ENCODE peak calls at places on chromosomes 13 and 19, in nine cellular contexts. G is fibroblast of lung; J is T-helper 2 cell; Q is NAMALWA; Z is frontal cortex; H is stimulated activated effector memory CD8-positive, alpha-beta T cell treated with anti-CD3 and anti-CD28 coated beads, Interleukin-12 subunit alpha, Interleukin-12 subunit beta, amount 100 ng/mL, for 72 hours; O is A549; C is MCF 10A; I is left ventricle myocardium inferior. P is an unnamed sample.

GRCh38 chr19:12913871-12914690 is 5.0 kb downstream of the SYCE2 start:
- DNase-seq in Z (no peak), O (no peak), C (no peak), I (no peak), Q (no peak), G (peak), J (peak), H (peak), P (no peak)

GRCh38 chr13:24271611-24272451 is 37.5 kb upstream of the C1QTNF9 start:
- DNase-seq in C (peak), J (peak), Z (peak), H (peak), Q (peak), G (peak), I (peak), O (no peak), P (peak)

GRCh38 chr13:24151864-24152263 is 8.7 kb upstream of the SPATA13 start:
- DNase-seq in C (no peak), Q (no peak), I (no peak), G (no peak), J (no peak), O (no peak), H (no peak), Z (no peak), P (no peak)

GRCh38 chr13:97853550-97853949 is 99.9 kb upstream of the IPO5 start:
- DNase-seq in O (no peak), J (no peak), G (peak), H (no peak), C (no peak), Z (no peak), Q (no peak), I (no peak), P (no peak)

GRCh38 chr19:47157455-47158321 is 27.1 kb downstream of the SAE1 start:
- DNase-seq in I (peak), H (no peak), Q (peak), Z (no peak), O (no peak), C (no peak), J (no peak), G (peak), P (peak)

GRCh38 chr13:35496761-35497386 is 20.4 kb upstream of the MAB21L1 start:
- DNase-seq in O (no peak), J (no peak), H (no peak), I (no peak), Z (no peak), Q (peak), G (no peak), C (no peak), P (no peak)

GRCh38 chr13:110340812-110341444 is 33.8 kb downstream of the COL4A2 start:
- DNase-seq in J (no peak), H (peak), I (peak), Q (no peak), O (no peak), G (peak), Z (no peak), C (no peak), P (peak)

GRCh38 chr13:41590122-41590521 is 132.8 kb downstream of the RGCC start:
- DNase-seq in C (no peak), O (no peak), H (no peak), I (no peak), Q (no peak), J (no peak), G (no peak), Z (no peak), P (no peak)

GRCh38 chr19:34667349-34668076 is 9.4 kb downstream of the SCGB2B2 start:
- DNase-seq in Q (peak), Z (no peak), C (peak), H (no peak), G (peak), J (no peak), I (no peak), O (no peak), P (no peak)

GRCh38 chr19:34960940-34961679 is 2.9 kb downstream of the ZNF792 start:
- DNase-seq in I (no peak), Q (no peak), C (no peak), Z (no peak), O (no peak), J (no peak), G (no peak), H (no peak), P (no peak)

GRCh38 chr19:34508540-34508939 is 27.0 kb downstream of the WTIP start:
- DNase-seq in J (no peak), I (no peak), C (no peak), G (no peak), Z (no peak), O (no peak), Q (no peak), H (no peak), P (no peak)

GRCh38 chr19:40398417-40399056 is 8.6 kb upstream of the HIPK4 start:
- DNase-seq in G (peak), I (peak), Q (peak), O (no peak), C (no peak), H (no peak), Z (no peak), J (peak), P (no peak)

GRCh38 chr13:30410705-30411125 is 11.6 kb upstream of the UBE2L5 start:
- DNase-seq in C (no peak), I (no peak), J (no peak), H (no peak), Z (no peak), Q (no peak), G (peak), O (no peak), P (no peak)

GRCh38 chr19:52734340-52734892 is 428 bp downstream of the ZNF611 start:
- DNase-seq in O (no peak), Q (no peak), G (peak), J (no peak), Z (no peak), I (peak), H (peak), C (peak), P (peak)

GRCh38 chr19:4059931-4060620 is 6.6 kb downstream of the ZBTB7A start:
- DNase-seq in O (no peak), J (peak), Q (no peak), C (peak), H (peak), Z (no peak), I (peak), G (no peak), P (peak)

GRCh38 chr19:2246014-2246620 is 3.0 kb upstream of the AMH start:
- DNase-seq in J (no peak), H (no peak), C (no peak), Q (no peak), Z (no peak), I (no peak), O (no peak), G (no peak), P (no peak)

GRCh38 chr13:38641164-38641948 is 45.5 kb upstream of the FREM2 start:
- DNase-seq in O (no peak), Z (no peak), J (no peak), Q (no peak), G (no peak), I (no peak), C (peak), H (no peak), P (no peak)

GRCh38 chr19:18311495-18311894 is 11.4 kb downstream of the LSM4 start:
- DNase-seq in H (no peak), J (no peak), Z (no peak), I (no peak), C (no peak), G (no peak), Q (no peak), O (no peak), P (no peak)

GRCh38 chr19:45676851-45677263 is 8.8 kb downstream of the GIPR start:
- DNase-seq in H (peak), Q (no peak), O (no peak), C (no peak), I (no peak), Z (peak), J (peak), G (no peak), P (no peak)

GRCh38 chr19:47230122-47230920 is 678 bp downstream of the BBC3 start:
- DNase-seq in C (peak), O (no peak), Z (peak), G (peak), I (peak), J (peak), Q (peak), H (peak), P (peak)

GRCh38 chr13:28047784-28048388 is 52.5 kb downstream of the FLT3 start:
- DNase-seq in G (peak), C (no peak), H (no peak), Q (peak), I (no peak), O (peak), Z (no peak), J (no peak), P (no peak)

GRCh38 chr19:54462713-54463530 is 656 bp downstream of the LENG9 start:
- DNase-seq in Z (peak), G (peak), C (peak), I (peak), Q (no peak), J (peak), H (peak), O (no peak), P (peak)

GRCh38 chr19:10552596-10553053 is 8.9 kb downstream of the ATG4D start:
- DNase-seq in I (no peak), O (peak), C (peak), J (no peak), G (peak), H (no peak), Q (peak), Z (peak), P (no peak)

GRCh38 chr19:40144151-40144550 is 47.1 kb upstream of the MAP3K10 start:
- DNase-seq in H (peak), G (no peak), Z (no peak), Q (peak), C (no peak), I (no peak), O (no peak), J (no peak), P (no peak)

GRCh38 chr19:52345162-52345561 is 9.1 kb downstream of the ZNF610 start:
- DNase-seq in Z (no peak), Q (no peak), C (no peak), I (no peak), H (no peak), J (no peak), O (no peak), G (no peak), P (no peak)

GRCh38 chr13:31195616-31196015 is 4.2 kb upstream of the B3GLCT start:
- DNase-seq in C (no peak), H (no peak), G (no peak), Z (no peak), I (no peak), J (no peak), Q (no peak), O (no peak), P (no peak)

GRCh38 chr13:39016789-39017188 is 21.1 kb downstream of the PROSER1 start:
- DNase-seq in O (peak), H (no peak), Z (no peak), Q (peak), G (no peak), C (peak), I (no peak), J (no peak), P (no peak)

GRCh38 chr19:29315566-29315965 is 102.6 kb upstream of the UQCRFS1 start:
- DNase-seq in C (no peak), Z (no peak), H (no peak), Q (no peak), G (no peak), I (no peak), O (no peak), J (no peak), P (no peak)

GRCh38 chr13:111058796-111059506 is 56.2 kb upstream of the ARHGEF7 start:
- DNase-seq in J (no peak), O (no peak), C (peak), G (no peak), H (no peak), Z (no peak), I (no peak), Q (no peak), P (no peak)

P was measured in uterus.